ENCODE peak calls at places on chromosomes 16 and 17, in seven cellular contexts. One of them, this sample, is unnamed.

GRCh38 chr17:49843774-49844350 is 4.0 kb downstream of the TAC4 start:
- DNase-seq in lower lobe of right lung: no peak
- DNase-seq in body of pancreas: no peak
- DNase-seq in fibroblast of lung: no peak
- DNase-seq in esophagus squamous epithelium: no peak
- DNase-seq in adipocyte: no peak
- DNase-seq in colonic mucosa: peak; percentile 47
- DNase-seq in this sample: no peak

GRCh38 chr17:45414997-45415881 is 17.4 kb downstream of the ARHGAP27 start:
- DNase-seq in lower lobe of right lung: no peak
- DNase-seq in body of pancreas: no peak
- DNase-seq in colonic mucosa: peak; percentile 69
- DNase-seq in adipocyte: no peak
- DNase-seq in fibroblast of lung: no peak
- DNase-seq in esophagus squamous epithelium: no peak
- DNase-seq in this sample: no peak

GRCh38 chr16:73058616-73059409 is 10.9 kb upstream of the ZFHX3 start:
- DNase-seq in adipocyte: peak; percentile 77
- DNase-seq in lower lobe of right lung: peak; percentile 68
- DNase-seq in fibroblast of lung: peak; percentile 66
- DNase-seq in body of pancreas: peak; percentile 62
- DNase-seq in esophagus squamous epithelium: no peak
- DNase-seq in colonic mucosa: no peak
- DNase-seq in this sample: peak; percentile 39

GRCh38 chr16:89371386-89371785 is 119.0 kb downstream of the ANKRD11 start:
- DNase-seq in fibroblast of lung: no peak
- DNase-seq in lower lobe of right lung: no peak
- DNase-seq in adipocyte: no peak
- DNase-seq in body of pancreas: no peak
- DNase-seq in colonic mucosa: no peak
- DNase-seq in esophagus squamous epithelium: no peak
- DNase-seq in this sample: no peak

GRCh38 chr17:40065041-40065770 is 2.4 kb downstream of the THRA start:
- DNase-seq in lower lobe of right lung: peak; percentile 40
- DNase-seq in esophagus squamous epithelium: no peak
- DNase-seq in adipocyte: peak; percentile 53
- DNase-seq in fibroblast of lung: peak; percentile 72
- DNase-seq in colonic mucosa: no peak
- DNase-seq in body of pancreas: peak; percentile 37
- DNase-seq in this sample: no peak

GRCh38 chr16:54062361-54063346 is 223.9 kb downstream of the IRX3 start:
- DNase-seq in lower lobe of right lung: no peak
- DNase-seq in esophagus squamous epithelium: no peak
- DNase-seq in colonic mucosa: no peak
- DNase-seq in body of pancreas: no peak
- DNase-seq in fibroblast of lung: no peak
- DNase-seq in adipocyte: no peak
- DNase-seq in this sample: no peak

GRCh38 chr16:70432800-70433455 is 6.0 kb downstream of the ST3GAL2 start:
- DNase-seq in esophagus squamous epithelium: no peak
- DNase-seq in fibroblast of lung: peak; percentile 25
- DNase-seq in lower lobe of right lung: peak; percentile 60
- DNase-seq in colonic mucosa: no peak
- DNase-seq in adipocyte: peak; percentile 55
- DNase-seq in body of pancreas: peak; percentile 15
- DNase-seq in this sample: no peak

GRCh38 chr16:87930456-87930855 is 5.9 kb downstream of the CA5A start:
- DNase-seq in colonic mucosa: no peak
- DNase-seq in esophagus squamous epithelium: no peak
- DNase-seq in lower lobe of right lung: no peak
- DNase-seq in adipocyte: peak; percentile 42
- DNase-seq in fibroblast of lung: no peak
- DNase-seq in body of pancreas: no peak
- DNase-seq in this sample: no peak

GRCh38 chr17:75844530-75845057 is 390 bp upstream of the UNC13D start:
- DNase-seq in fibroblast of lung: no peak
- DNase-seq in esophagus squamous epithelium: no peak
- DNase-seq in lower lobe of right lung: peak; percentile 87
- DNase-seq in adipocyte: no peak
- DNase-seq in body of pancreas: peak; percentile 91
- DNase-seq in colonic mucosa: peak; percentile 85
- DNase-seq in this sample: no peak

GRCh38 chr16:11297492-11298142 is 16.5 kb upstream of the PRM1 start:
- DNase-seq in body of pancreas: peak; percentile 89
- DNase-seq in adipocyte: peak; percentile 82
- DNase-seq in colonic mucosa: peak; percentile 66
- DNase-seq in fibroblast of lung: peak; percentile 81
- DNase-seq in esophagus squamous epithelium: peak; percentile 55
- DNase-seq in lower lobe of right lung: peak; percentile 87
- DNase-seq in this sample: peak; percentile 42

GRCh38 chr16:80989801-80990200 is 16.9 kb downstream of the CMC2 start:
- DNase-seq in lower lobe of right lung: no peak
- DNase-seq in adipocyte: peak; percentile 40
- DNase-seq in esophagus squamous epithelium: no peak
- DNase-seq in colonic mucosa: no peak
- DNase-seq in fibroblast of lung: no peak
- DNase-seq in body of pancreas: no peak
- DNase-seq in this sample: no peak

GRCh38 chr17:67491009-67491677 is 114.1 kb downstream of the PITPNC1 start:
- DNase-seq in fibroblast of lung: peak; percentile 98
- DNase-seq in colonic mucosa: peak; percentile 51
- DNase-seq in body of pancreas: peak; percentile 99
- DNase-seq in adipocyte: peak; percentile 99
- DNase-seq in esophagus squamous epithelium: no peak
- DNase-seq in lower lobe of right lung: peak; percentile 87
- DNase-seq in this sample: peak; percentile 95

GRCh38 chr17:72116692-72117469 is 3.9 kb upstream of the SOX9 start:
- DNase-seq in adipocyte: peak; percentile 43
- DNase-seq in colonic mucosa: peak; percentile 32
- DNase-seq in lower lobe of right lung: no peak
- DNase-seq in fibroblast of lung: peak; percentile 64
- DNase-seq in esophagus squamous epithelium: no peak
- DNase-seq in body of pancreas: no peak
- DNase-seq in this sample: no peak

GRCh38 chr17:41527076-41528023 is 758 bp downstream of the KRT19 start:
- DNase-seq in adipocyte: peak; percentile 37
- DNase-seq in esophagus squamous epithelium: no peak
- DNase-seq in lower lobe of right lung: peak; percentile 79
- DNase-seq in colonic mucosa: peak; percentile 81
- DNase-seq in body of pancreas: peak; percentile 44
- DNase-seq in fibroblast of lung: no peak
- DNase-seq in this sample: no peak

GRCh38 chr16:74711938-74712337 is 11.3 kb upstream of the MLKL start:
- DNase-seq in body of pancreas: no peak
- DNase-seq in esophagus squamous epithelium: no peak
- DNase-seq in fibroblast of lung: no peak
- DNase-seq in colonic mucosa: no peak
- DNase-seq in adipocyte: no peak
- DNase-seq in lower lobe of right lung: no peak
- DNase-seq in this sample: no peak

GRCh38 chr17:9912146-9913099 is 7.4 kb upstream of the RCVRN start:
- DNase-seq in body of pancreas: no peak
- DNase-seq in fibroblast of lung: no peak
- DNase-seq in adipocyte: no peak
- DNase-seq in lower lobe of right lung: no peak
- DNase-seq in colonic mucosa: no peak
- DNase-seq in esophagus squamous epithelium: no peak
- DNase-seq in this sample: no peak

GRCh38 chr16:47058295-47059086 is 85.0 kb upstream of the DNAJA2 start:
- DNase-seq in esophagus squamous epithelium: no peak
- DNase-seq in body of pancreas: no peak
- DNase-seq in lower lobe of right lung: no peak
- DNase-seq in fibroblast of lung: no peak
- DNase-seq in adipocyte: no peak
- DNase-seq in colonic mucosa: peak; percentile 80
- DNase-seq in this sample: no peak

GRCh38 chr17:65987988-65988387 is 203.9 kb downstream of the CEP112 start:
- DNase-seq in body of pancreas: no peak
- DNase-seq in adipocyte: peak; percentile 34
- DNase-seq in fibroblast of lung: peak; percentile 19
- DNase-seq in esophagus squamous epithelium: no peak
- DNase-seq in colonic mucosa: peak; percentile 49
- DNase-seq in lower lobe of right lung: no peak
- DNase-seq in this sample: no peak

GRCh38 chr17:49575524-49576120 is at the start of gene NXPH3:
- DNase-seq in fibroblast of lung: peak; percentile 11
- DNase-seq in colonic mucosa: peak; percentile 50
- DNase-seq in body of pancreas: peak; percentile 57
- DNase-seq in lower lobe of right lung: peak; percentile 78
- DNase-seq in esophagus squamous epithelium: no peak
- DNase-seq in adipocyte: peak; percentile 77
- DNase-seq in this sample: peak; percentile 53

GRCh38 chr17:30113213-30113612 is 3.4 kb upstream of the NSRP1 start:
- DNase-seq in body of pancreas: no peak
- DNase-seq in fibroblast of lung: peak; percentile 33
- DNase-seq in adipocyte: no peak
- DNase-seq in esophagus squamous epithelium: no peak
- DNase-seq in colonic mucosa: peak; percentile 85
- DNase-seq in lower lobe of right lung: no peak
- DNase-seq in this sample: peak; percentile 55

GRCh38 chr17:66727634-66728570 is 107.0 kb upstream of the CACNG5 start:
- DNase-seq in adipocyte: peak; percentile 52
- DNase-seq in colonic mucosa: peak; percentile 81
- DNase-seq in body of pancreas: peak; percentile 79
- DNase-seq in esophagus squamous epithelium: no peak
- DNase-seq in fibroblast of lung: peak; percentile 40
- DNase-seq in lower lobe of right lung: peak; percentile 61
- DNase-seq in this sample: peak; percentile 36

GRCh38 chr17:44871546-44871945 is 23.9 kb downstream of the HIGD1B start:
- DNase-seq in adipocyte: no peak
- DNase-seq in fibroblast of lung: no peak
- DNase-seq in lower lobe of right lung: no peak
- DNase-seq in esophagus squamous epithelium: no peak
- DNase-seq in colonic mucosa: no peak
- DNase-seq in body of pancreas: no peak
- DNase-seq in this sample: no peak

GRCh38 chr17:694239-694638 is 20.4 kb downstream of the VPS53 start:
- DNase-seq in body of pancreas: no peak
- DNase-seq in fibroblast of lung: peak; percentile 100
- DNase-seq in colonic mucosa: no peak
- DNase-seq in adipocyte: peak; percentile 92
- DNase-seq in esophagus squamous epithelium: no peak
- DNase-seq in lower lobe of right lung: no peak
- DNase-seq in this sample: peak; percentile 66

GRCh38 chr17:697682-698081 is 17.0 kb downstream of the VPS53 start:
- DNase-seq in esophagus squamous epithelium: no peak
- DNase-seq in fibroblast of lung: no peak
- DNase-seq in colonic mucosa: no peak
- DNase-seq in body of pancreas: no peak
- DNase-seq in adipocyte: no peak
- DNase-seq in lower lobe of right lung: no peak
- DNase-seq in this sample: no peak

GRCh38 chr17:699350-699749 is 15.3 kb downstream of the VPS53 start:
- DNase-seq in body of pancreas: no peak
- DNase-seq in lower lobe of right lung: no peak
- DNase-seq in esophagus squamous epithelium: no peak
- DNase-seq in adipocyte: no peak
- DNase-seq in fibroblast of lung: no peak
- DNase-seq in colonic mucosa: no peak
- DNase-seq in this sample: no peak

GRCh38 chr17:700504-701094 is 14.0 kb downstream of the VPS53 start:
- DNase-seq in fibroblast of lung: peak; percentile 19
- DNase-seq in lower lobe of right lung: no peak
- DNase-seq in esophagus squamous epithelium: no peak
- DNase-seq in body of pancreas: no peak
- DNase-seq in colonic mucosa: no peak
- DNase-seq in adipocyte: peak; percentile 68
- DNase-seq in this sample: no peak

GRCh38 chr17:696412-696811 is 18.2 kb downstream of the VPS53 start:
- DNase-seq in esophagus squamous epithelium: no peak
- DNase-seq in lower lobe of right lung: no peak
- DNase-seq in fibroblast of lung: no peak
- DNase-seq in adipocyte: no peak
- DNase-seq in body of pancreas: no peak
- DNase-seq in colonic mucosa: no peak
- DNase-seq in this sample: no peak
- H3K4me3 ChIP-seq in esophagus squamous epithelium: no peak overlapping the region
- H3K4me3 ChIP-seq in lower lobe of right lung: no peak overlapping the region
- H3K4me3 ChIP-seq in fibroblast of lung: no peak overlapping the region
- H3K4me3 ChIP-seq in adipocyte: no peak overlapping the region
- H3K4me3 ChIP-seq in body of pancreas: no peak overlapping the region
- H3K4me3 ChIP-seq in colonic mucosa: no peak overlapping the region
- H3K4me3 ChIP-seq in this sample: no peak overlapping the region

GRCh38 chr16:13873835-13874438 is 46.0 kb upstream of the ERCC4 start:
- DNase-seq in body of pancreas: no peak
- DNase-seq in esophagus squamous epithelium: no peak
- DNase-seq in lower lobe of right lung: no peak
- DNase-seq in colonic mucosa: no peak
- DNase-seq in adipocyte: peak; percentile 42
- DNase-seq in fibroblast of lung: peak; percentile 7
- DNase-seq in this sample: no peak

DNA sequence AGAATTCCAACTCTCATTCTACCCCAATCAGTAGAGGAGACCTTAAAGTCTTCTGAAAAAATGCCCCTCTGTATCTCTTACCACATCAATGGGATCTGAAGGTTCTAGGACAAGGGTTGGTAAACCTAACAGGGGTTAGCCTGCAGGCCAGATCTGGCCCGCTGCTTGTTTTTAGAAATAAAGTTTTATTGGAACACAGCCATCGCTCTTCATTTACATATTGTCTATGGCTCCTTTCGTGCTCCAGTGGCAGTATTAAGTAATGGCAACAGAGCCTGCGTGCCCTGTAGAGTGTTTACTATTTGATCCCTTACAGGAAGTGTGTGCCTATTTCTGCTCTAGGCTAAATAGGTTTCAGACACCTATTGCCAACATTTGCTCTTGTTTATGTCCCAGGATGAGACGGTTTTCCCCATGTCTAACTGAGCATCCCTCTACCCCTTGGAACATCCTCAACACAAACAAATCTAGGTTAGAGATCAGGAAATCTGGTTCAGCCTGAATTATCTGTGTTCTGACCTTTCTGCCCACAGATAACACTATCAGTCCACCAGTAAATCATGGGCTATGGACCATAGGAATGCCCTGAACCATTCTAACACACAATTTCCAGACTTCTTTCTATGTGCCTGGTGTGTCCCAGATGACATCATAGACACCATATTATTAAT is 44.2 kb upstream of the ERCC4 start:
- DNase-seq in colonic mucosa: no peak
- DNase-seq in body of pancreas: no peak
- DNase-seq in fibroblast of lung: no peak
- DNase-seq in lower lobe of right lung: no peak
- DNase-seq in esophagus squamous epithelium: no peak
- DNase-seq in adipocyte: no peak
- DNase-seq in this sample: no peak
- H3K27me3 ChIP-seq in colonic mucosa: no peaks in the 10 kb centered on the region
- H3K27me3 ChIP-seq in body of pancreas: no peaks in the 10 kb centered on the region
- H3K27me3 ChIP-seq in fibroblast of lung: no peaks in the 10 kb centered on the region
- H3K27me3 ChIP-seq in lower lobe of right lung: peaks cover 4% of the 10 kb centered on the region
- H3K27me3 ChIP-seq in esophagus squamous epithelium: no peaks in the 10 kb centered on the region
- H3K27me3 ChIP-seq in adipocyte: peaks cover 7% of the 10 kb centered on the region
- H3K27me3 ChIP-seq in this sample: peaks cover 2% of the 10 kb centered on the region

GRCh38 chr17:77528516-77529327 is 388.0 kb downstream of the SEC14L1 start:
- DNase-seq in colonic mucosa: no peak
- DNase-seq in esophagus squamous epithelium: no peak
- DNase-seq in lower lobe of right lung: no peak
- DNase-seq in body of pancreas: no peak
- DNase-seq in adipocyte: peak; percentile 52
- DNase-seq in fibroblast of lung: no peak
- DNase-seq in this sample: no peak
- H3K4me3 ChIP-seq in colonic mucosa: no peak overlapping the region
- H3K4me3 ChIP-seq in esophagus squamous epithelium: peak overlapping the region; percentile 44
- H3K4me3 ChIP-seq in lower lobe of right lung: peak overlapping the region; percentile 28
- H3K4me3 ChIP-seq in body of pancreas: no peak overlapping the region
- H3K4me3 ChIP-seq in adipocyte: peak overlapping the region; percentile 47
- H3K4me3 ChIP-seq in fibroblast of lung: no peak overlapping the region
- H3K4me3 ChIP-seq in this sample: peak overlapping the region; percentile 25

GRCh38 chr16:4172070-4172469 is 55.8 kb upstream of the ADCY9 start:
- DNase-seq in adipocyte: peak; percentile 40
- DNase-seq in colonic mucosa: no peak
- DNase-seq in body of pancreas: no peak
- DNase-seq in esophagus squamous epithelium: no peak
- DNase-seq in lower lobe of right lung: no peak
- DNase-seq in fibroblast of lung: peak; percentile 77
- DNase-seq in this sample: peak; percentile 20
- H3K27me3 ChIP-seq in adipocyte: no peaks in the 10 kb centered on the region
- H3K27me3 ChIP-seq in colonic mucosa: no peaks in the 10 kb centered on the region
- H3K27me3 ChIP-seq in body of pancreas: no peaks in the 10 kb centered on the region
- H3K27me3 ChIP-seq in esophagus squamous epithelium: no peaks in the 10 kb centered on the region
- H3K27me3 ChIP-seq in lower lobe of right lung: no peaks in the 10 kb centered on the region
- H3K27me3 ChIP-seq in fibroblast of lung: no peaks in the 10 kb centered on the region
- H3K27me3 ChIP-seq in this sample: no peaks in the 10 kb centered on the region